ENCODE peak calls at places on chromosome 7, in eight cellular contexts. O is left ventricle myocardium inferior; M is brain microvascular endothelial cell; A is WERI-Rb-1; N is ACHN; E is activated CD4-positive, alpha-beta T cell treated with anti-CD3 and anti-CD28 coated beads, Interleukin-2, amount 10 ng/mL, durations not matched to agents 7 days and 5 days; Q is GM13976; H is CD4-positive, CD25-positive, alpha-beta regulatory T cell. G is an unnamed sample.

GRCh38 chr7:159130820-159131219 is 13.8 kb downstream of the VIPR2 start:
- DNase-seq in O (no peak), M (no peak), A (no peak), N (no peak), E (no peak), Q (no peak), H (no peak), G (no peak)

GRCh38 chr7:42071372-42072261 is 165.4 kb downstream of the GLI3 start:
- DNase-seq in O (no peak), M (no peak), A (peak; percentile 48), N (no peak), E (no peak), Q (no peak), H (no peak), G (no peak)

GRCh38 chr7:136294977-136295376 is 317.8 kb upstream of the MTPN start:
- DNase-seq in O (no peak), M (no peak), A (no peak), N (no peak), E (no peak), Q (no peak), H (no peak), G (no peak)

GRCh38 chr7:87506243-87507180 is 31.0 kb upstream of the ABCB4 start:
- DNase-seq in O (no peak), M (no peak), A (peak; percentile 61), N (peak; percentile 55), E (no peak), Q (no peak), H (no peak), G (no peak)

GRCh38 chr7:28885771-28886170 is 72.4 kb downstream of the TRIL start:
- DNase-seq in O (no peak), M (no peak), A (no peak), N (no peak), E (no peak), Q (no peak), H (no peak), G (no peak)

GRCh38 chr7:112341464-112341863 is 108.8 kb upstream of the IFRD1 start:
- DNase-seq in O (no peak), M (no peak), A (no peak), N (no peak), E (no peak), Q (no peak), H (no peak), G (no peak)

GRCh38 chr7:29859491-29860180 is 53.3 kb downstream of the WIPF3 start:
- DNase-seq in O (no peak), M (no peak), A (no peak), N (no peak), E (no peak), Q (no peak), H (no peak), G (no peak)

GRCh38 chr7:40551685-40552576 is 417.1 kb downstream of the SUGCT start:
- DNase-seq in O (no peak), M (peak; percentile 93), A (peak; percentile 14), N (peak; percentile 16), E (no peak), Q (no peak), H (no peak), G (no peak)

GRCh38 chr7:99392046-99392445 is 16.4 kb downstream of the PDAP1 start:
- DNase-seq in O (no peak), M (no peak), A (no peak), N (no peak), E (no peak), Q (no peak), H (no peak), G (no peak)

GRCh38 chr7:24755541-24756416 is 1.5 kb downstream of the GSDME start:
- DNase-seq in O (no peak), M (peak; percentile 26), A (no peak), N (peak; percentile 80), E (peak; percentile 20), Q (peak; percentile 77), H (no peak), G (no peak)

GRCh38 chr7:142123184-142123583 is 11.7 kb downstream of the MGAM2 start:
- DNase-seq in O (no peak), M (no peak), A (no peak), N (no peak), E (no peak), Q (no peak), H (no peak), G (no peak)

GRCh38 chr7:124532166-124532565 is 233.4 kb downstream of the GPR37 start:
- DNase-seq in O (no peak), M (no peak), A (no peak), N (no peak), E (no peak), Q (no peak), H (no peak), G (no peak)

GRCh38 chr7:63789378-63790176 is 209.1 kb upstream of the ZNF722 start:
- DNase-seq in O (peak; percentile 22), M (no peak), A (no peak), N (no peak), E (peak; percentile 7), Q (no peak), H (peak; percentile 5), G (no peak)

GRCh38 chr7:127251458-127252379 is 1.0 kb downstream of the GRM8 start:
- DNase-seq in O (no peak), M (no peak), A (peak; percentile 30), N (peak; percentile 25), E (no peak), Q (peak; percentile 66), H (peak; percentile 13), G (no peak)

GRCh38 chr7:75889826-75890225 is 11.0 kb downstream of the RHBDD2 start:
- DNase-seq in O (no peak), M (peak; percentile 57), A (no peak), N (no peak), E (no peak), Q (no peak), H (no peak), G (no peak)

GRCh38 chr7:101442426-101443070 is 79.9 kb downstream of the COL26A1 start:
- DNase-seq in O (no peak), M (peak; percentile 14), A (no peak), N (peak; percentile 38), E (no peak), Q (no peak), H (no peak), G (no peak)

GRCh38 chr7:2099036-2099957 is 133.4 kb downstream of the MAD1L1 start:
- DNase-seq in O (no peak), M (no peak), A (no peak), N (no peak), E (peak; percentile 47), Q (no peak), H (peak; percentile 40), G (no peak)

GRCh38 chr7:35035511-35035921 is 1.8 kb downstream of the DPY19L1 start:
- DNase-seq in O (no peak), M (peak; percentile 44), A (peak; percentile 41), N (peak; percentile 68), E (peak; percentile 61), Q (peak; percentile 37), H (peak; percentile 42), G (no peak)

GRCh38 chr7:55280031-55280454 is 85.1 kb upstream of the LANCL2 start:
- DNase-seq in O (peak; percentile 24), M (peak; percentile 57), A (peak; percentile 76), N (peak; percentile 86), E (peak; percentile 77), Q (peak; percentile 75), H (peak; percentile 58), G (peak; percentile 73)

GRCh38 chr7:151813997-151814396 is 62.9 kb downstream of the PRKAG2 start:
- DNase-seq in O (no peak), M (no peak), A (no peak), N (no peak), E (no peak), Q (no peak), H (no peak), G (no peak)

GRCh38 chr7:87152897-87153641 is 816 bp downstream of the DMTF1 start:
- DNase-seq in O (peak; percentile 23), M (no peak), A (peak; percentile 19), N (peak; percentile 41), E (peak; percentile 29), Q (peak; percentile 39), H (no peak), G (peak; percentile 62)

GRCh38 chr7:27082171-27082570 is 13.6 kb downstream of the HOXA1 start:
- DNase-seq in O (no peak), M (no peak), A (no peak), N (peak; percentile 42), E (no peak), Q (no peak), H (no peak), G (no peak)

GRCh38 chr7:101211501-101211900 is 5.9 kb downstream of the PLOD3 start:
- DNase-seq in O (no peak), M (no peak), A (no peak), N (no peak), E (no peak), Q (no peak), H (no peak), G (no peak)

GRCh38 chr7:151247016-151247580 is 1.4 kb downstream of the SMARCD3 start:
- DNase-seq in O (no peak), M (no peak), A (peak; percentile 53), N (no peak), E (no peak), Q (no peak), H (no peak), G (no peak)

GRCh38 chr7:152354061-152354460 is 81.7 kb downstream of the KMT2C start:
- DNase-seq in O (no peak), M (no peak), A (no peak), N (peak; percentile 23), E (no peak), Q (no peak), H (no peak), G (no peak)

GRCh38 chr7:81882086-81882485 is 112.2 kb upstream of the HGF start:
- DNase-seq in O (no peak), M (no peak), A (no peak), N (no peak), E (no peak), Q (no peak), H (no peak), G (no peak)

GRCh38 chr7:128307066-128307465 is 36.6 kb downstream of the RBM28 start:
- DNase-seq in O (no peak), M (no peak), A (no peak), N (no peak), E (no peak), Q (no peak), H (no peak), G (no peak)

GRCh38 chr7:142717453-142717852 is 31.8 kb upstream of the PRSS1 start:
- DNase-seq in O (no peak), M (no peak), A (no peak), N (no peak), E (peak; percentile 38), Q (no peak), H (no peak), G (no peak)

GRCh38 chr7:131107343-131108211 is 220.1 kb upstream of the MKLN1 start:
- DNase-seq in O (peak; percentile 64), M (peak; percentile 87), A (peak; percentile 33), N (peak; percentile 81), E (peak; percentile 85), Q (peak; percentile 90), H (peak; percentile 89), G (peak; percentile 85)

GRCh38 chr7:80883188-80884025 is 35.4 kb downstream of the SEMA3C start:
- DNase-seq in O (no peak), M (peak; percentile 94), A (no peak), N (peak; percentile 90), E (no peak), Q (no peak), H (no peak), G (no peak)

GRCh38 chr7:149220534-149220933 is 18.9 kb upstream of the ZNF212 start:
- DNase-seq in O (no peak), M (no peak), A (no peak), N (no peak), E (no peak), Q (no peak), H (no peak), G (no peak)

GRCh38 chr7:92769361-92769633 is 67.1 kb downstream of the CDK6 start:
- DNase-seq in O (no peak), M (no peak), A (no peak), N (no peak), E (no peak), Q (no peak), H (no peak), G (no peak)

GRCh38 chr7:120554960-120555571 is 282.1 kb downstream of the KCND2 start:
- DNase-seq in O (no peak), M (peak; percentile 64), A (peak; percentile 60), N (peak; percentile 74), E (no peak), Q (peak; percentile 44), H (no peak), G (no peak)

GRCh38 chr7:145053781-145054180 is 217.9 kb upstream of the TPK1 start:
- DNase-seq in O (no peak), M (no peak), A (no peak), N (no peak), E (no peak), Q (no peak), H (no peak), G (no peak)

G was measured in sciatic nerve.